ENCODE peak calls at places on chromosomes 7 and 10, in seven cellular contexts. H is neural progenitor cell, N is Panc1, A is adrenal gland, Z is cardiac muscle cell, K is transverse colon, F is GM23338. B is an unnamed sample.

GRCh38 chr7:147423875-147424274 is 1166.7 kb upstream of the C7orf33 start:
- DNase-seq in H (no peak), N (no peak), A (no peak), Z (no peak), K (no peak), F (peak; percentile 13), B (no peak)

GRCh38 chr10:128097783-128098182 is 28.4 kb downstream of the MKI67 start:
- DNase-seq in H (no peak), N (no peak), A (no peak), Z (no peak), K (no peak), F (no peak), B (no peak)

GRCh38 chr10:70779088-70779487 is 6.1 kb downstream of the TBATA start:
- DNase-seq in H (no peak), N (no peak), A (no peak), Z (no peak), K (no peak), F (no peak), B (no peak)

GRCh38 chr7:134778941-134779740 is at the start of gene CALD1:
- DNase-seq in H (peak; percentile 88), N (peak; percentile 79), A (peak; percentile 48), Z (peak; percentile 90), K (peak; percentile 67), F (peak; percentile 97), B (peak; percentile 99)

GRCh38 chr7:140079121-140079536 is 16.4 kb upstream of the PARP12 start:
- DNase-seq in H (peak; percentile 87), N (no peak), A (peak; percentile 50), Z (peak; percentile 35), K (no peak), F (peak; percentile 82), B (no peak)

GRCh38 chr10:121591186-121591585 is 7.1 kb downstream of the FGFR2 start:
- DNase-seq in H (no peak), N (no peak), A (no peak), Z (no peak), K (no peak), F (no peak), B (no peak)

GRCh38 chr10:79413196-79413595 is 32.2 kb downstream of the ZCCHC24 start:
- DNase-seq in H (no peak), N (no peak), A (peak; percentile 50), Z (no peak), K (no peak), F (no peak), B (no peak)

GRCh38 chr10:67622506-67622905 is 73.5 kb downstream of the CTNNA3 start:
- DNase-seq in H (no peak), N (no peak), A (no peak), Z (no peak), K (no peak), F (no peak), B (no peak)

GRCh38 chr10:102399217-102400021 is 3.9 kb downstream of the NFKB2 start:
- DNase-seq in H (peak; percentile 94), N (no peak), A (peak; percentile 92), Z (peak; percentile 92), K (peak; percentile 92), F (peak; percentile 90), B (no peak)

GRCh38 chr7:68107256-68107655 is 1110.6 kb downstream of the TYW1 start:
- DNase-seq in H (no peak), N (no peak), A (no peak), Z (peak; percentile 14), K (no peak), F (no peak), B (no peak)

GRCh38 chr7:149569726-149570422 is 72.3 kb upstream of the ZNF746 start:
- DNase-seq in H (peak; percentile 62), N (no peak), A (no peak), Z (no peak), K (no peak), F (no peak), B (no peak)

GRCh38 chr10:118723467-118723866 is 31.3 kb downstream of the CACUL1 start:
- DNase-seq in H (no peak), N (no peak), A (no peak), Z (no peak), K (no peak), F (no peak), B (no peak)

GRCh38 chr10:2839081-2839725 is 228.1 kb upstream of the PFKP start:
- DNase-seq in H (peak; percentile 72), N (no peak), A (peak; percentile 51), Z (peak; percentile 68), K (peak; percentile 41), F (peak; percentile 85), B (no peak)

GRCh38 chr7:44867073-44867990 is 18.0 kb downstream of the PURB start:
- DNase-seq in H (no peak), N (peak; percentile 75), A (peak; percentile 82), Z (no peak), K (no peak), F (no peak), B (peak; percentile 56)

GRCh38 chr7:151245360-151246160 is 2.9 kb downstream of the SMARCD3 start:
- DNase-seq in H (peak; percentile 74), N (no peak), A (peak; percentile 57), Z (peak; percentile 81), K (peak; percentile 47), F (peak; percentile 62), B (no peak)

GRCh38 chr10:29647483-29647882 is 12.7 kb upstream of the SVIL start:
- DNase-seq in H (no peak), N (no peak), A (no peak), Z (no peak), K (no peak), F (no peak), B (no peak)

GRCh38 chr10:131487822-131488221 is 176.3 kb upstream of the TCERG1L start:
- DNase-seq in H (no peak), N (no peak), A (no peak), Z (no peak), K (no peak), F (peak; percentile 2), B (no peak)
- TF ChIP-seq CTCF in H (peak; percentile 41), N (no peak), A (no peak), Z (no peak), K (no peak), F (peak; percentile 38), B (no peak)

GRCh38 chr10:131973160-131973951 is 8.4 kb downstream of the BNIP3 start:
- DNase-seq in H (no peak), N (no peak), A (no peak), Z (no peak), K (no peak), F (no peak), B (no peak)
- H3K4me3 ChIP-seq in H (no peak overlapping the region), N (no peak overlapping the region), A (no peak overlapping the region), Z (no peak overlapping the region), K (no peak overlapping the region), F (no peak overlapping the region), B (no peak overlapping the region)

GRCh38 chr7:73570521-73570920 is 7.9 kb downstream of the TBL2 start:
- DNase-seq in H (no peak), N (no peak), A (no peak), Z (no peak), K (no peak), F (no peak), B (no peak)

GRCh38 chr7:73573791-73574190 is 4.6 kb downstream of the TBL2 start:
- DNase-seq in H (no peak), N (no peak), A (no peak), Z (no peak), K (no peak), F (no peak), B (no peak)

GRCh38 chr7:73570977-73571376 is 7.4 kb downstream of the TBL2 start:
- DNase-seq in H (no peak), N (no peak), A (no peak), Z (no peak), K (no peak), F (no peak), B (no peak)

GRCh38 chr7:73572767-73573186 is 5.6 kb downstream of the TBL2 start:
- DNase-seq in H (no peak), N (no peak), A (no peak), Z (no peak), K (peak; percentile 26), F (no peak), B (no peak)

DNA sequence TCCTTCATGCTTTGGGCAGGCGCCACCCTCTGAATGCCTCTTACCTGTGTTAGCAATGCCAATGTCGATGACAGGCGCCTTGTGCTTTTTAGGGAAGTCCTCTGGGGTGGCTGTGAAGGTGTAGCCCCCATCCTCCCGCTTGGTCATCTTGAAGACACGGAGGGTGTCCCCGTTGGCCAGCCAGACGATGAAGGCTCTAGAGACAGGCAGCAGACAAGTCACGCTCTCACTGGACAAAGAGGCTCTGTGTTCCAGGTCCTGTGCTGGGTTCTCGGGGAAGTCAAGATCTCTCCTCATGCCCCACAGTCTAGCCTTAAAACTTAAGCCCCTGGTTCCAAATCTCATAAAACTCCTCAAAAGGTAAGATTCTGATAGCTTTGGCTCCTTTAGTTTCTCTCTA is 5.1 kb downstream of the TBL2 start:
- DNase-seq in H (no peak), N (no peak), A (no peak), Z (no peak), K (no peak), F (no peak), B (no peak)
- H3K36me3 ChIP-seq in H (no peaks in the 10 kb centered on the region), N (no peaks in the 10 kb centered on the region), A (peaks cover 62% of the 10 kb centered on the region), Z (peaks cover 44% of the 10 kb centered on the region), K (peaks cover 44% of the 10 kb centered on the region), F (no peaks in the 10 kb centered on the region), B (peaks cover 36% of the 10 kb centered on the region)

GRCh38 chr7:158355456-158356065 is 232.1 kb downstream of the PTPRN2 start:
- DNase-seq in H (peak; percentile 51), N (peak; percentile 13), A (no peak), Z (no peak), K (no peak), F (peak; percentile 52), B (no peak)
- TF ChIP-seq CTCF in H (peak; percentile 56), N (peak; percentile 78), A (no peak), Z (no peak), K (no peak), F (peak; percentile 63), B (no peak)

DNA sequence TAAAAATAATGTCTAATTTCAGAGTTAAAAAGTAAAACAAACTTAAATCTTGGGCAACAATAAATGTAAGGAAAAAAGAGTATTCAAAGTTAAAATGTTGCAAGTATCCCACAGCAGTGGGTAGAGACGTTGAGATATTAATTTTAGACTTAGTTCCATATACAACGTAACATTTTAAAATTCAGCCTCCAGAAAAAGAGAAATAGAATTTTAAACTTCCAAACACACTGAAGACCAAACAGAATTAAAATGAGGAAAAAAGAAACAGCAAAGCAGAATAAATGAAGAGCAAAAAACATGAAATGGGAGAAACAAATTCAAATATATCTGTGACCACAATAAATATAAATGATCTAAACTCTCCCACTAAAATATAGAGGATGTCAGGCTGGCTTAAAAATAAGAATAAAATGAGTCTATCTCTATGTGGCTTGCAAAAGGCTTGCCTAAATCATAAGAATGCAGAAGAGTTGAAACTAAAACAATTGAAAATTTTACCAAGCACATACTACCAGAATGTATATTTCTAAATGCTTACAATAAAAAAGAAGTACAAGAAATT is 46.0 kb upstream of the EGFR start:
- DNase-seq in H (no peak), N (no peak), A (no peak), Z (no peak), K (no peak), F (no peak), B (no peak)
- H3K4me3 ChIP-seq in H (no peak overlapping the region), N (no peak overlapping the region), A (no peak overlapping the region), Z (no peak overlapping the region), K (no peak overlapping the region), F (no peak overlapping the region), B (no peak overlapping the region)

DNA sequence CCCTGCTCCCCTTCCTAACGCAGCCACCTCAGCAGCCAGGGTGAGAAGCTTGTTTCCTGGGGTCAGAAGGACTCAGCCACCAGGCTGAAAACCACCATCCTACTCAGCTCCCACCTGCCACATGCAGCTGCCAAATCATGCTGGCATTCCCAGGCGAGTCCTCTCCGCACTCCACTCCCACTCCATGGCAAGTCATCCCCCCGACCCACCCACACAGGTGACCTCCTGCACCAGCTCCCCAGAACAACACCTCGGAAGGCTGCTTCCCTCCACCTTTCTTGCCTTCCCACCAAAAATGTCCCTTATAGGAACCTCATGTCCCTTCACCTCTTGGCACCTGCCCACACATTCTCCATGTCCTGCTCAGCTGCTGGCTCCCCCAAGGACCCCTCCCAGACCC is 4.6 kb downstream of the PDAP1 start:
- DNase-seq in H (no peak), N (no peak), A (no peak), Z (no peak), K (no peak), F (no peak), B (no peak)
- H3K36me3 ChIP-seq in H (no peaks in the 10 kb centered on the region), N (peaks cover 12% of the 10 kb centered on the region), A (peaks cover 57% of the 10 kb centered on the region), Z (peaks cover 28% of the 10 kb centered on the region), K (peaks cover 5% of the 10 kb centered on the region), F (peaks cover 28% of the 10 kb centered on the region), B (peaks cover 26% of the 10 kb centered on the region)